ENCODE peak calls at places on chromosomes 1 and 21, in eight cellular contexts. I, W, U, Z, E, N, Y and P are unnamed samples.

GRCh38 chr1:151106891-151107290 is 36.3 kb downstream of the GABPB2 start:
- DNase-seq in I (no peak), W (no peak), U (no peak), Z (peak), E (no peak), N (no peak), Y (peak), P (peak)

GRCh38 chr1:212311836-212312497 is 26.8 kb downstream of the PPP2R5A start:
- DNase-seq in I (no peak), W (no peak), U (no peak), Z (peak), E (no peak), N (no peak), Y (no peak), P (no peak)

GRCh38 chr1:1189071-1189470 is 15.4 kb downstream of the TTLL10 start:
- DNase-seq in I (no peak), W (no peak), U (no peak), Z (no peak), E (no peak), N (no peak), Y (no peak), P (no peak)

GRCh38 chr1:192766876-192767275 is 42.0 kb upstream of the RGS2 start:
- DNase-seq in I (no peak), W (no peak), U (no peak), Z (no peak), E (no peak), N (no peak), Y (no peak), P (no peak)

GRCh38 chr1:94063379-94063778 is 57.6 kb downstream of the ABCA4 start:
- DNase-seq in I (no peak), W (no peak), U (no peak), Z (peak), E (no peak), N (peak), Y (peak), P (no peak)

GRCh38 chr1:201260236-201260591 is 23.1 kb upstream of the PKP1 start:
- DNase-seq in I (no peak), W (no peak), U (no peak), Z (peak), E (peak), N (no peak), Y (no peak), P (no peak)

GRCh38 chr21:41641821-41642368 is 125.0 kb downstream of the RIPK4 start:
- DNase-seq in I (peak), W (no peak), U (no peak), Z (peak), E (no peak), N (peak), Y (peak), P (peak)

GRCh38 chr1:170663011-170663410 is 920 bp upstream of the PRRX1 start:
- DNase-seq in I (no peak), W (no peak), U (no peak), Z (no peak), E (no peak), N (no peak), Y (peak), P (no peak)

GRCh38 chr21:42424848-42425602 is 21.3 kb downstream of the UBASH3A start:
- DNase-seq in I (no peak), W (no peak), U (peak), Z (no peak), E (peak), N (no peak), Y (no peak), P (no peak)

GRCh38 chr1:235601087-235601486 is 48.5 kb downstream of the GNG4 start:
- DNase-seq in I (no peak), W (peak), U (no peak), Z (peak), E (peak), N (no peak), Y (no peak), P (no peak)